ENCODE peak calls at places on chromosomes 6 and 20, in nine cellular contexts. M is NCI-H1694, G is fibroblast of pulmonary artery, Y is NCI-H2081, K is HEK293T, D is GM12864, Q is small intestine, F is naive B cell, V is fibroblast of lung. I is an unnamed sample.

GRCh38 chr6:49906511-49906910 is 40.2 kb upstream of the CRISP1 start:
- DNase-seq in V (no peak), D (no peak), F (no peak), Q (no peak), K (no peak), G (no peak), Y (no peak), M (peak), I (no peak)

GRCh38 chr20:62686869-62687830 is 21.5 kb upstream of the NTSR1 start:
- DNase-seq in D (no peak), Y (no peak), G (no peak), F (no peak), Q (no peak), K (no peak), M (no peak), V (no peak), I (no peak)

GRCh38 chr6:131980791-131981623 is 29.8 kb upstream of the CCN2 start:
- DNase-seq in M (no peak), K (no peak), G (peak), F (no peak), Q (peak), V (no peak), D (no peak), Y (no peak), I (no peak)

GRCh38 chr6:71375676-71376075 is 87.1 kb downstream of the OGFRL1 start:
- DNase-seq in Q (no peak), D (no peak), Y (no peak), F (no peak), V (peak), M (no peak), K (no peak), G (peak), I (no peak)

GRCh38 chr6:169008641-169009040 is 245.0 kb downstream of the THBS2 start:
- DNase-seq in Q (no peak), G (peak), Y (no peak), D (no peak), F (no peak), M (no peak), V (peak), K (no peak), I (no peak)

GRCh38 chr20:47459344-47460073 is 42.2 kb upstream of the NCOA3 start:
- DNase-seq in F (no peak), Q (no peak), M (no peak), K (no peak), G (no peak), V (no peak), D (no peak), Y (no peak), I (no peak)

GRCh38 chr6:15922510-15923307 is 206.2 kb upstream of the MYLIP start:
- DNase-seq in Q (no peak), D (no peak), K (no peak), V (peak), G (peak), M (no peak), Y (no peak), F (no peak), I (no peak)

GRCh38 chr6:160766657-160767018 is 64.6 kb downstream of the PLG start:
- DNase-seq in Q (no peak), K (no peak), Y (no peak), V (no peak), G (no peak), M (no peak), D (no peak), F (no peak), I (no peak)

GRCh38 chr6:100382767-100383195 is 81.9 kb downstream of the SIM1 start:
- DNase-seq in F (no peak), G (no peak), K (no peak), V (peak), D (no peak), M (no peak), Q (no peak), Y (no peak), I (no peak)

GRCh38 chr20:17655865-17656489 is 26.1 kb downstream of the RRBP1 start:
- DNase-seq in M (no peak), D (no peak), G (no peak), V (peak), F (no peak), Y (no peak), K (no peak), Q (no peak), I (no peak)

GRCh38 chr20:5996765-5997164 is 46.3 kb downstream of the MCM8 start:
- DNase-seq in K (no peak), G (no peak), Q (peak), D (no peak), F (peak), M (no peak), Y (peak), V (no peak), I (no peak)

GRCh38 chr20:25274481-25274880 is 26.6 kb downstream of the PYGB start:
- DNase-seq in V (no peak), Q (no peak), K (no peak), F (no peak), M (no peak), G (no peak), D (no peak), Y (no peak), I (no peak)

GRCh38 chr6:24991748-24992467 is 56.1 kb upstream of the RIPOR2 start:
- DNase-seq in Y (peak), K (peak), D (peak), V (no peak), Q (peak), G (peak), M (peak), F (peak), I (no peak)

GRCh38 chr6:165439928-165440554 is 130.6 kb upstream of the C6orf118 start:
- DNase-seq in F (no peak), M (peak), G (peak), Q (peak), D (peak), K (peak), V (peak), Y (no peak), I (no peak)

GRCh38 chr6:147058786-147059434 is 145.3 kb upstream of the STXBP5 start:
- DNase-seq in Y (no peak), Q (no peak), D (no peak), G (no peak), M (no peak), V (no peak), F (no peak), K (no peak), I (no peak)

GRCh38 chr6:150334790-150335783 is 33.7 kb upstream of the IYD start:
- DNase-seq in G (peak), Y (peak), Q (peak), F (peak), M (peak), V (peak), D (peak), K (peak), I (no peak)

GRCh38 chr6:15907914-15908518 is 220.9 kb upstream of the MYLIP start:
- DNase-seq in F (no peak), G (no peak), K (no peak), Q (peak), V (no peak), Y (no peak), M (no peak), D (no peak), I (no peak)

GRCh38 chr6:132300323-132300949 is 100.8 kb downstream of the MOXD1 start:
- DNase-seq in V (peak), D (peak), Q (peak), Y (peak), K (peak), F (peak), M (no peak), G (peak), I (no peak)

GRCh38 chr6:150741633-150742200 is 123.8 kb upstream of the MTHFD1L start:
- DNase-seq in D (no peak), K (peak), V (no peak), F (peak), G (peak), M (no peak), Q (peak), Y (no peak), I (no peak)

GRCh38 chr6:27882624-27883023 is 29.6 kb downstream of the OR2B2 start:
- DNase-seq in Y (no peak), F (no peak), M (no peak), K (no peak), G (no peak), Q (no peak), V (no peak), D (no peak), I (no peak)

GRCh38 chr6:80126657-80127350 is 20.3 kb downstream of the BCKDHB start:
- DNase-seq in M (no peak), V (no peak), Y (no peak), Q (peak), G (no peak), F (no peak), D (no peak), K (no peak), I (no peak)

GRCh38 chr6:31225735-31226134 is 46.2 kb downstream of the HLA-C start:
- DNase-seq in Q (no peak), G (no peak), Y (no peak), V (no peak), K (no peak), F (no peak), M (no peak), D (no peak), I (no peak)

GRCh38 chr20:63253438-63254236 is 626 bp downstream of the NKAIN4 start:
- DNase-seq in K (peak), D (no peak), V (no peak), F (no peak), Y (no peak), M (no peak), G (no peak), Q (no peak), I (no peak)

GRCh38 chr6:139659196-139659595 is 284.7 kb upstream of the CITED2 start:
- DNase-seq in Y (no peak), M (no peak), G (no peak), D (no peak), Q (no peak), F (no peak), K (no peak), V (no peak), I (no peak)

GRCh38 chr6:4903751-4904370 is 100.0 kb downstream of the RPP40 start:
- DNase-seq in M (no peak), Y (no peak), V (no peak), D (no peak), K (no peak), F (no peak), Q (no peak), G (no peak), I (peak)

GRCh38 chr6:21856844-21857243 is 263.3 kb downstream of the SOX4 start:
- DNase-seq in Q (no peak), G (peak), M (no peak), D (no peak), Y (no peak), F (no peak), K (no peak), V (peak), I (no peak)

GRCh38 chr6:89410231-89411018 is 1.6 kb downstream of the RRAGD start:
- DNase-seq in Y (no peak), K (no peak), G (no peak), Q (no peak), V (no peak), F (peak), D (no peak), M (no peak), I (no peak)

GRCh38 chr6:127173541-127173940 is 55.1 kb downstream of the RSPO3 start:
- DNase-seq in M (no peak), G (no peak), Q (no peak), K (no peak), V (no peak), Y (no peak), D (no peak), F (no peak), I (no peak)

GRCh38 chr20:40493551-40493950 is 195.5 kb downstream of the MAFB start:
- DNase-seq in G (no peak), V (peak), F (no peak), Y (no peak), K (no peak), D (no peak), M (no peak), Q (no peak), I (no peak)

GRCh38 chr20:290081-290831 is at the start of gene C20orf96:
- DNase-seq in D (peak), Q (peak), V (peak), G (peak), M (peak), F (peak), Y (peak), K (peak), I (peak)

GRCh38 chr6:113458368-113459010 is 398.7 kb upstream of the MARCKS start:
- DNase-seq in Y (no peak), Q (no peak), F (no peak), K (no peak), V (peak), M (no peak), D (no peak), G (peak), I (no peak)

I was measured in D721Med.